ENCODE peak calls at places on chromosome 13, in six cellular contexts. P, D, C, M, B and R are unnamed samples.

GRCh38 chr13:100545684-100546061 is 42.9 kb downstream of the GGACT start:
- DNase-seq in P (no peak), D (no peak), C (no peak), M (no peak), B (no peak), R (no peak)

GRCh38 chr13:77034883-77035282 is 7.9 kb upstream of the FBXL3 start:
- DNase-seq in P (no peak), D (no peak), C (no peak), M (no peak), B (no peak), R (peak; percentile 30)

GRCh38 chr13:83516781-83517180 is 365.5 kb downstream of the SLITRK1 start:
- DNase-seq in P (no peak), D (no peak), C (no peak), M (no peak), B (no peak), R (no peak)

GRCh38 chr13:29861694-29862110 is 11.3 kb upstream of the UBL3 start:
- DNase-seq in P (no peak), D (no peak), C (no peak), M (no peak), B (no peak), R (no peak)

GRCh38 chr13:98175823-98176222 is 1.2 kb downstream of the RNF113B start:
- DNase-seq in P (no peak), D (no peak), C (no peak), M (no peak), B (no peak), R (no peak)

GRCh38 chr13:76638160-76638559 is 248.0 kb downstream of the KCTD12 start:
- DNase-seq in P (no peak), D (no peak), C (no peak), M (no peak), B (no peak), R (no peak)

GRCh38 chr13:34941835-34942731 is at the start of gene NBEA:
- DNase-seq in P (peak; percentile 89), D (peak; percentile 34), C (peak; percentile 12), M (peak; percentile 67), B (peak; percentile 61), R (peak; percentile 39)

GRCh38 chr13:28179974-28180373 is 41.6 kb downstream of the PAN3 start:
- DNase-seq in P (no peak), D (no peak), C (no peak), M (no peak), B (no peak), R (no peak)

GRCh38 chr13:97435794-97436193 is 1.8 kb downstream of the RAP2A start:
- DNase-seq in P (no peak), D (no peak), C (no peak), M (no peak), B (no peak), R (no peak)

GRCh38 chr13:79442221-79442620 is 36.2 kb upstream of the RBM26 start:
- DNase-seq in P (no peak), D (no peak), C (no peak), M (no peak), B (no peak), R (no peak)

GRCh38 chr13:52809310-52809769 is 39.1 kb downstream of the PCDH8 start:
- DNase-seq in P (peak; percentile 65), D (peak; percentile 82), C (no peak), M (peak; percentile 59), B (no peak), R (peak; percentile 55)

GRCh38 chr13:110648155-110648819 is 32.9 kb downstream of the NAXD start:
- DNase-seq in P (no peak), D (peak; percentile 19), C (no peak), M (no peak), B (no peak), R (no peak)

GRCh38 chr13:41668130-41668757 is 210.9 kb downstream of the RGCC start:
- DNase-seq in P (peak; percentile 65), D (peak; percentile 75), C (no peak), M (no peak), B (peak; percentile 72), R (peak; percentile 7)

GRCh38 chr13:64158910-64159309 is 2743.3 kb upstream of the PCDH20 start:
- DNase-seq in P (no peak), D (peak; percentile 0), C (no peak), M (no peak), B (no peak), R (peak; percentile 0)

GRCh38 chr13:99426426-99426825 is 74.8 kb upstream of the TM9SF2 start:
- DNase-seq in P (no peak), D (no peak), C (no peak), M (no peak), B (no peak), R (no peak)

GRCh38 chr13:65330287-65330686 is 1899.8 kb downstream of the PCDH9 start:
- DNase-seq in P (no peak), D (no peak), C (no peak), M (no peak), B (no peak), R (no peak)

GRCh38 chr13:47455581-47455980 is 545.5 kb downstream of the SUCLA2 start:
- DNase-seq in P (no peak), D (no peak), C (no peak), M (no peak), B (no peak), R (no peak)

GRCh38 chr13:99659234-99659633 is 158.0 kb downstream of the TM9SF2 start:
- DNase-seq in P (no peak), D (no peak), C (no peak), M (no peak), B (no peak), R (no peak)

GRCh38 chr13:100382787-100383186 is 205.8 kb downstream of the GGACT start:
- DNase-seq in P (no peak), D (no peak), C (no peak), M (no peak), B (no peak), R (no peak)

GRCh38 chr13:111267205-111267604 is 53.2 kb upstream of the TEX29 start:
- DNase-seq in P (no peak), D (no peak), C (no peak), M (no peak), B (no peak), R (no peak)

GRCh38 chr13:104099750-104100149 is 1033.5 kb upstream of the SLC10A2 start:
- DNase-seq in P (no peak), D (no peak), C (no peak), M (no peak), B (no peak), R (no peak)

GRCh38 chr13:104106705-104107393 is 1040.6 kb upstream of the SLC10A2 start:
- DNase-seq in P (no peak), D (no peak), C (no peak), M (no peak), B (no peak), R (no peak)

GRCh38 chr13:104111031-104111430 is 1044.8 kb upstream of the SLC10A2 start:
- DNase-seq in P (no peak), D (no peak), C (no peak), M (no peak), B (no peak), R (no peak)

GRCh38 chr13:104105418-104106355 is 1039.5 kb upstream of the SLC10A2 start:
- DNase-seq in P (no peak), D (no peak), C (no peak), M (no peak), B (no peak), R (no peak)
- TF ChIP-seq POLR2A in P (no peak), D (no peak), C (no peak), M (no peak), B (no peak), R (no peak)

GRCh38 chr13:92272177-92272576 is 873.8 kb downstream of the GPC5 start:
- DNase-seq in P (no peak), D (no peak), C (no peak), M (no peak), B (no peak), R (no peak)
- TF ChIP-seq POLR2A in P (no peak), D (no peak), C (no peak), M (no peak), B (no peak), R (no peak)

GRCh38 chr13:21171420-21171819 is 4.9 kb downstream of the SKA3 start:
- DNase-seq in P (no peak), D (no peak), C (no peak), M (no peak), B (no peak), R (no peak)

GRCh38 chr13:21176982-21177284 is 475 bp downstream of the MRPL57 start:
- DNase-seq in P (no peak), D (no peak), C (no peak), M (no peak), B (no peak), R (no peak)

GRCh38 chr13:21175656-21176194 is 627 bp downstream of the SKA3 start:
- DNase-seq in P (no peak), D (peak; percentile 15), C (no peak), M (no peak), B (no peak), R (no peak)

GRCh38 chr13:21181671-21182070 is 5.2 kb downstream of the MRPL57 start:
- DNase-seq in P (no peak), D (no peak), C (no peak), M (no peak), B (no peak), R (no peak)

GRCh38 chr13:21176195-21176981 is at the start of the genes MRPL57 and SKA3:
- DNase-seq in P (peak; percentile 92), D (peak; percentile 93), C (peak; percentile 47), M (peak; percentile 85), B (peak; percentile 86), R (peak; percentile 82)
- TF ChIP-seq POLR2A in P (no peak), D (peak; percentile 94), C (peak; percentile 93), M (peak; percentile 81), B (peak; percentile 91), R (peak; percentile 87)

GRCh38 chr13:43880930-43881329 is 1.2 kb downstream of the LACC1 start:
- DNase-seq in P (no peak), D (no peak), C (no peak), M (no peak), B (no peak), R (no peak)

GRCh38 chr13:43880451-43880850 is 747 bp downstream of the LACC1 start:
- DNase-seq in P (no peak), D (no peak), C (no peak), M (no peak), B (no peak), R (no peak)

GRCh38 chr13:43877788-43878187 is 1.8 kb downstream of the CCDC122 start:
- DNase-seq in P (no peak), D (no peak), C (no peak), M (no peak), B (no peak), R (no peak)

GRCh38 chr13:43878897-43879322 is 630 bp downstream of the CCDC122 start:
- DNase-seq in P (peak; percentile 75), D (no peak), C (peak; percentile 9), M (peak; percentile 57), B (peak; percentile 63), R (peak; percentile 26)

DNA sequence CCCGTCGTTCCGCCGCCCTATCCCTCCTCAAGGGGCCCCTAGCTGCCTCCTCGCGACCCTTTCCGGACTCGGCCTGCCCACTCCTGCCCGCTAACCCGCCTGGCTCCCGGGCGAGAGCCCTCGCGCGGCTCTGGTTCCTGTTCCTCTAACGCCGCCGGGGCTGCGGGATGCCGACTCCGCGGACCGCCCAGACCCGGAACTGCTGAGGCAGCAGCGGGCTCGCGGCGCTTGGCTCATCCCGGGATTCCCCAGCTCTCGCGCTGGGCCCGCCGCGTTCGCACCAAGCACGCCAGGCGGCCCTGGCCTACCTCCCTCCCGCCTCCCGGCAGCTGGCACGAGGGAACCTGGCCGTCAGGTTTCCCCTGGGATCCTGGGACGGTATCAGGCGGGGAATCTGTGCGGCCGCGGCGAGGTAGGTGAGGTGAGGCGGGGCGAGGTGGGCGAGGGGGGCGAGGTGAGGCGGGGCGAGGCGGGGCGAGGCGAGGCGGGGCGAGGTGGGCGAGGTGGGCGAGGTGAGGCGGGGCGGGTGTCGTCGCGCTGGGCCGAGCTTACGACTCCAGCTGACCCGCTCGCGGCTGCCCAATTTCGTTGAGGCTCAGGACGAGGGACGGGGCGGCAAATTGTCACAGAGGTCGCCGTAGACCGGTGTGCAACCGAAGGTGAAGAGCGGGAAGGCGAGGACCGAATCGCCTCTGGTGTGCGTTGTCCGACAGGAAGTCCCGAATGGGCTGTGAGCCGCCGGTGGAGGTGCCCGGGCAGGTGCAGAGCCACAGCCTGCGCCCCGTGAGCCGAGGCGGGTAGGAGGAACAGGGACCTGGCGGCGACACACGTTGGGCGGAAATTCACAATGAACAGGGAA is at the start of the genes CCDC122 and LACC1:
- DNase-seq in P (peak; percentile 83), D (no peak), C (peak; percentile 47), M (peak; percentile 91), B (peak; percentile 76), R (peak; percentile 55)
- TF ChIP-seq POLR2A in P (no peak), D (no peak), C (peak; percentile 80), M (peak; percentile 60), B (peak; percentile 72), R (peak; percentile 18)